ENCODE peak calls at places on chromosomes 6 and 20, in five cellular contexts. H is HCT116, U is SK-N-SH, L is A549, C is GM23338. Z is an unnamed sample.

GRCh38 chr6:52529311-52529710 is 47.5 kb downstream of the TRAM2 start:
- DNase-seq in H (no peak), U (no peak), L (no peak), C (no peak), Z (no peak)

GRCh38 chr6:159267165-159267564 is 98.0 kb downstream of the FNDC1 start:
- DNase-seq in H (no peak), U (no peak), L (no peak), C (peak), Z (no peak)

GRCh38 chr6:119173249-119174084 is 95.0 kb upstream of the FAM184A start:
- DNase-seq in H (no peak), U (no peak), L (no peak), C (no peak), Z (no peak)

GRCh38 chr20:15297059-15297875 is 959.9 kb upstream of the FLRT3 start:
- DNase-seq in H (no peak), U (no peak), L (no peak), C (no peak), Z (no peak)

GRCh38 chr6:21294144-21294543 is 299.4 kb upstream of the SOX4 start:
- DNase-seq in H (no peak), U (no peak), L (no peak), C (no peak), Z (no peak)

GRCh38 chr20:17896771-17897369 is 71.7 kb downstream of the SNX5 start:
- DNase-seq in H (no peak), U (no peak), L (no peak), C (no peak), Z (no peak)

GRCh38 chr6:169253745-169254238 is at the start of gene THBS2:
- DNase-seq in H (no peak), U (no peak), L (no peak), C (peak), Z (no peak)

GRCh38 chr6:138509371-138509770 is 10.1 kb upstream of the NHSL1 start:
- DNase-seq in H (peak), U (peak), L (peak), C (peak), Z (no peak)

GRCh38 chr6:157667211-157668033 is 155.6 kb upstream of the SNX9 start:
- DNase-seq in H (peak), U (peak), L (peak), C (peak), Z (peak)

GRCh38 chr20:4246428-4246827 is 231.1 kb upstream of the RNF24 start:
- DNase-seq in H (no peak), U (no peak), L (no peak), C (no peak), Z (no peak)

GRCh38 chr20:38134427-38135281 is 30.4 kb downstream of the TGM2 start:
- DNase-seq in H (no peak), U (peak), L (no peak), C (peak), Z (no peak)

DNA sequence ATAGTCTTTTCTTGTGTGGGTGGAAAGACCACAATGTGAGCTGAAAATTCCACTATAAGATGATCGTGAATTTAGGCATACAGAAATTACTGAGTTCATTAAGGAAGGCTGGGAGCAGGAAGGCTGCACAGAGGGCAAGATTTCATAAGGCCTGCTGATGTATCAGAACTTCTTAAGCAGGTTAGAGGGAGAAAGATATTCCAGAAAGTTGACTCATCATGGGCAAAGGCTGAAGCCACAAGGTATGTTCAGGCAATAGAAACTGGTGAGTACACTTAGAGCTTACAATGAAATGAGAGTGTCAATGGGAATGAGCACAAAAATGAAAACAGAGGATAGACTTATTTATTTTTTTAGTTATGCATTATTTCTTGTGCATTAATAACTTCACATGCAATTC is 618.6 kb downstream of the CBLN4 start:
- DNase-seq in H (no peak), U (no peak), L (no peak), C (no peak), Z (no peak)
- TF ChIP-seq REST in H (no peak), U (no peak), L (no peak), C (no peak), Z (no peak)

DNA sequence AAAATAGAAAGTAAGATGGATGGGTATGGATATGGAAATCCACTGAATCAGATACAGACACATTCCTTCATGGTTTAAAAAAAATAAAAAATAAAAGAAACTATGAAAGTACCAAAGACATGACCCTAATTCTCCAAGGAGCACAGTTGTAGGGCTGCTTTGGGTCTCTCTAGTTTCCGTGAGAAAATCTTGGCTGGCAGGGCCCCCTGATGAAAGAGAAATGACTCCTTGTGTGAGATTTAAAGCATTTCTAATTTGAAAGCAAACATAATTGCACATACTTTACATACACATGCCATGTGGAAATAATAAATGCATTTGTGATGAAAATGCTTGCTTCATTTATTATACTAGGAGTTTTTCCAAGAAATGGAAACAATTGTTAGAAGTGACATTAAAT is 593.9 kb upstream of the BTBD3 start:
- DNase-seq in H (no peak), U (no peak), L (no peak), C (no peak), Z (no peak)
- TF ChIP-seq REST in H (no peak), U (no peak), L (no peak), C (no peak), Z (no peak)

GRCh38 chr6:151497935-151498726 is 4.3 kb downstream of the CCDC170 start:
- DNase-seq in H (no peak), U (no peak), L (no peak), C (peak), Z (peak)

GRCh38 chr6:151493495-151494234 is at the start of gene CCDC170:
- DNase-seq in H (no peak), U (peak), L (peak), C (peak), Z (peak)

GRCh38 chr6:151490996-151491395 is 2.8 kb upstream of the CCDC170 start:
- DNase-seq in H (no peak), U (no peak), L (no peak), C (no peak), Z (no peak)

GRCh38 chr6:151495380-151495779 is 1.6 kb downstream of the CCDC170 start:
- DNase-seq in H (no peak), U (no peak), L (no peak), C (no peak), Z (no peak)

GRCh38 chr6:151494235-151494950 is 576 bp downstream of the CCDC170 start:
- DNase-seq in H (no peak), U (peak), L (peak), C (peak), Z (no peak)
- TF ChIP-seq REST in H (no peak), U (no peak), L (no peak), C (no peak), Z (no peak)

GRCh38 chr6:131258816-131259476 is 123.7 kb downstream of the AKAP7 start:
- DNase-seq in H (peak), U (no peak), L (no peak), C (no peak), Z (no peak)
- TF ChIP-seq REST in H (no peak), U (no peak), L (no peak), C (no peak), Z (no peak)

DNA sequence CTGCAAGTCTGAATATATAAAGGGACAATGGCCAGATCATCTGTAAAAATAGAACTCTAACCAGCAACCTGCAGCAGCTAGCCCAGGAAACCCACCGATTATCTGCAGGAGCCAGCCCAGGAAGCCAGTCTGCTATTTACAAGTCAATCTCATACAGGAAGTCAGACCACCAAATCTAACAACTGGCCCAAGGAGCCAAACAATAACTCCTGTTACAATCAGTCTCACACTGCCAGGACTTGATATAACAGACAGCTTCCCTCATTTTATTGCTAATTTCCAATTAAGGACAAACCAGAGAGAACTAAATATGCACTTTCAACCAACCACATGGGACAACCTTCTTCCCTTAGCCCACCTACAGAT is 14.4 kb upstream of the RIN2 start:
- DNase-seq in H (no peak), U (no peak), L (no peak), C (no peak), Z (no peak)
- TF ChIP-seq REST in H (no peak), U (no peak), L (no peak), C (no peak), Z (no peak)

GRCh38 chr20:58900292-58900931 is 47.9 kb downstream of the GNAS start:
- DNase-seq in H (no peak), U (no peak), L (no peak), C (peak), Z (no peak)
- TF ChIP-seq REST in H (no peak), U (no peak), L (no peak), C (no peak), Z (no peak)

GRCh38 chr6:53795254-53795701 is 473 bp downstream of the LRRC1 start:
- DNase-seq in H (no peak), U (no peak), L (no peak), C (peak), Z (no peak)
- TF ChIP-seq REST in H (no peak), U (no peak), L (no peak), C (no peak), Z (no peak)

GRCh38 chr20:51085761-51086160 is 62.9 kb upstream of the KCNG1 start:
- DNase-seq in H (peak), U (no peak), L (no peak), C (no peak), Z (no peak)

GRCh38 chr20:51083447-51083846 is 60.5 kb upstream of the KCNG1 start:
- DNase-seq in H (no peak), U (no peak), L (no peak), C (no peak), Z (no peak)

GRCh38 chr20:51084598-51084997 is 61.7 kb upstream of the KCNG1 start:
- DNase-seq in H (no peak), U (no peak), L (no peak), C (no peak), Z (no peak)

GRCh38 chr20:51079488-51079887 is 56.6 kb upstream of the KCNG1 start:
- DNase-seq in H (no peak), U (no peak), L (no peak), C (no peak), Z (no peak)

GRCh38 chr20:51082988-51083387 is 60.1 kb upstream of the KCNG1 start:
- DNase-seq in H (no peak), U (no peak), L (no peak), C (no peak), Z (no peak)
- TF ChIP-seq REST in H (no peak), U (no peak), L (no peak), C (no peak), Z (no peak)

GRCh38 chr6:111129003-111129402 is 41.7 kb downstream of the SLC16A10 start:
- DNase-seq in H (no peak), U (no peak), L (no peak), C (no peak), Z (no peak)
- TF ChIP-seq REST in H (no peak), U (no peak), L (no peak), C (no peak), Z (no peak)

Z was measured in HL-60.